ENCODE peak calls at places on chromosome 19, in six cellular contexts. I, P, J, B, D and T are unnamed samples.

GRCh38 chr19:3184847-3185481 is 766 bp upstream of the NCLN start:
- DNase-seq in D (no peak), J (peak), B (no peak), I (peak), P (no peak), T (peak)

GRCh38 chr19:42121666-42122069 is 10.6 kb downstream of the POU2F2 start:
- DNase-seq in B (peak), D (peak), J (no peak), P (peak), I (no peak), T (no peak)

GRCh38 chr19:19064811-19065745 is 1.3 kb downstream of the SLC25A42 start:
- DNase-seq in D (peak), J (no peak), P (no peak), I (no peak), B (peak), T (no peak)

GRCh38 chr19:12875086-12875485 is 6.2 kb downstream of the DNASE2 start:
- DNase-seq in P (no peak), D (no peak), B (no peak), J (no peak), I (no peak), T (no peak)

GRCh38 chr19:18878858-18879578 is 16.9 kb downstream of the CERS1 start:
- DNase-seq in J (no peak), B (no peak), I (no peak), P (no peak), D (no peak), T (no peak)

GRCh38 chr19:30630289-30631034 is 258.3 kb downstream of the ZNF536 start:
- DNase-seq in D (no peak), J (no peak), I (no peak), B (no peak), P (no peak), T (no peak)

GRCh38 chr19:38090561-38090960 is 133.5 kb downstream of the DPF1 start:
- DNase-seq in D (no peak), P (peak), J (no peak), I (no peak), B (no peak), T (no peak)

GRCh38 chr19:48868196-48868886 is at the start of gene PLEKHA4:
- DNase-seq in B (no peak), J (no peak), I (peak), D (peak), P (no peak), T (no peak)

GRCh38 chr19:17105548-17105947 is 30.0 kb downstream of the MYO9B start:
- DNase-seq in P (no peak), J (no peak), D (no peak), B (no peak), I (no peak), T (no peak)

GRCh38 chr19:33368074-33368864 is 5.2 kb upstream of the CEBPG start:
- DNase-seq in J (no peak), D (peak), B (no peak), P (no peak), I (no peak), T (no peak)

GRCh38 chr19:1880611-1881392 is 4.5 kb downstream of the ABHD17A start:
- DNase-seq in B (no peak), I (no peak), D (no peak), J (no peak), P (no peak), T (no peak)

GRCh38 chr19:48333467-48334384 is 8.4 kb downstream of the EMP3 start:
- DNase-seq in B (peak), J (peak), I (peak), P (peak), D (peak), T (peak)

GRCh38 chr19:3006075-3006767 is 22.9 kb downstream of the TLE2 start:
- DNase-seq in P (no peak), J (no peak), I (no peak), D (no peak), B (no peak), T (no peak)

GRCh38 chr19:47723573-47723923 is 10.3 kb downstream of the EHD2 start:
- DNase-seq in D (peak), B (no peak), I (no peak), J (peak), P (no peak), T (peak)

GRCh38 chr19:16288544-16288943 is 36.1 kb upstream of the KLF2 start:
- DNase-seq in I (no peak), D (peak), J (no peak), B (no peak), P (no peak), T (no peak)

GRCh38 chr19:33497151-33497777 is 24.3 kb downstream of the PEPD start:
- DNase-seq in J (no peak), D (no peak), I (no peak), B (no peak), P (no peak), T (no peak)

GRCh38 chr19:38213911-38214625 is 10.0 kb downstream of the DPF1 start:
- DNase-seq in B (peak), P (no peak), D (peak), J (no peak), I (no peak), T (peak)

GRCh38 chr19:35299523-35300339 is 7.8 kb downstream of the MAG start:
- DNase-seq in B (no peak), P (peak), I (no peak), D (no peak), J (no peak), T (no peak)